ENCODE peak calls at places on chromosomes 1 and 21, in five cellular contexts. H is mammary epithelial cell; M is transverse colon; X is cardiac muscle cell; C is effector memory CD4-positive, alpha-beta T cell. L is an unnamed sample.

GRCh38 chr1:178818416-178818815 is 52.5 kb downstream of the ANGPTL1 start:
- DNase-seq in H (no peak), M (no peak), X (peak; percentile 41), C (no peak), L (no peak)

GRCh38 chr1:23694371-23694770 is 2.8 kb downstream of the RPL11 start:
- DNase-seq in H (no peak), M (no peak), X (no peak), C (no peak), L (no peak)

GRCh38 chr1:32351077-32351858 is 11.0 kb downstream of the FAM229A start:
- DNase-seq in H (peak; percentile 73), M (peak; percentile 96), X (peak; percentile 97), C (peak; percentile 90), L (peak; percentile 65)

GRCh38 chr1:67463298-67463960 is 33.2 kb upstream of the SERBP1 start:
- DNase-seq in H (no peak), M (no peak), X (no peak), C (no peak), L (no peak)

GRCh38 chr21:32412162-32412997 is at the start of gene EVA1C:
- DNase-seq in H (peak; percentile 69), M (peak; percentile 82), X (peak; percentile 76), C (peak; percentile 72), L (no peak)

GRCh38 chr1:87305762-87306161 is 22.9 kb upstream of the LMO4 start:
- DNase-seq in H (no peak), M (no peak), X (peak; percentile 41), C (no peak), L (no peak)

GRCh38 chr1:164611754-164612642 is 53.0 kb downstream of the PBX1 start:
- DNase-seq in H (peak; percentile 92), M (peak; percentile 75), X (peak; percentile 81), C (no peak), L (no peak)

GRCh38 chr1:163422738-163423404 is 101.1 kb downstream of the NUF2 start:
- DNase-seq in H (no peak), M (no peak), X (no peak), C (no peak), L (no peak)

GRCh38 chr1:211951856-211952255 is 83.5 kb downstream of the INTS7 start:
- DNase-seq in H (peak; percentile 95), M (no peak), X (peak; percentile 44), C (no peak), L (peak; percentile 41)

GRCh38 chr1:30034627-30035521 is 688.5 kb downstream of the MATN1 start:
- DNase-seq in H (no peak), M (no peak), X (peak; percentile 8), C (no peak), L (no peak)

GRCh38 chr1:233982827-233983518 is 78.5 kb downstream of the SLC35F3 start:
- DNase-seq in H (peak; percentile 69), M (no peak), X (no peak), C (no peak), L (no peak)

GRCh38 chr1:9289724-9290493 is 2.8 kb upstream of the SPSB1 start:
- DNase-seq in H (peak; percentile 92), M (no peak), X (peak; percentile 92), C (no peak), L (no peak)

GRCh38 chr1:112743174-112744018 is 28.3 kb upstream of the PPM1J start:
- DNase-seq in H (no peak), M (no peak), X (peak; percentile 42), C (no peak), L (no peak)

GRCh38 chr1:24364975-24365678 is 46.0 kb downstream of the GRHL3 start:
- DNase-seq in H (peak; percentile 99), M (no peak), X (peak; percentile 74), C (no peak), L (peak; percentile 83)

GRCh38 chr1:229058716-229059115 is 212.2 kb upstream of the RAB4A start:
- DNase-seq in H (no peak), M (no peak), X (peak; percentile 36), C (no peak), L (no peak)

GRCh38 chr1:151711940-151712339 is 4.7 kb downstream of the CELF3 start:
- DNase-seq in H (no peak), M (no peak), X (no peak), C (no peak), L (no peak)

GRCh38 chr1:25106352-25106751 is 126.0 kb downstream of the SYF2 start:
- DNase-seq in H (no peak), M (no peak), X (no peak), C (no peak), L (no peak)

GRCh38 chr1:12153181-12153785 is 13.5 kb upstream of the TNFRSF1B start:
- DNase-seq in H (no peak), M (peak; percentile 53), X (peak; percentile 77), C (peak; percentile 52), L (no peak)

GRCh38 chr1:19450811-19451564 is 34.4 kb downstream of the CAPZB start:
- DNase-seq in H (peak; percentile 90), M (no peak), X (peak; percentile 93), C (no peak), L (no peak)

GRCh38 chr1:245749053-245749452 is 594.3 kb downstream of the KIF26B start:
- DNase-seq in H (no peak), M (no peak), X (no peak), C (no peak), L (no peak)

GRCh38 chr1:5982276-5982675 is 9.9 kb downstream of the NPHP4 start:
- DNase-seq in H (no peak), M (no peak), X (no peak), C (no peak), L (no peak)

GRCh38 chr1:5978452-5978851 is 13.8 kb downstream of the NPHP4 start:
- DNase-seq in H (no peak), M (no peak), X (no peak), C (no peak), L (no peak)

GRCh38 chr1:5981009-5981380 is 11.2 kb downstream of the NPHP4 start:
- DNase-seq in H (no peak), M (no peak), X (no peak), C (no peak), L (no peak)

GRCh38 chr1:5979536-5980313 is 12.5 kb downstream of the NPHP4 start:
- DNase-seq in H (no peak), M (no peak), X (no peak), C (no peak), L (no peak)

DNA sequence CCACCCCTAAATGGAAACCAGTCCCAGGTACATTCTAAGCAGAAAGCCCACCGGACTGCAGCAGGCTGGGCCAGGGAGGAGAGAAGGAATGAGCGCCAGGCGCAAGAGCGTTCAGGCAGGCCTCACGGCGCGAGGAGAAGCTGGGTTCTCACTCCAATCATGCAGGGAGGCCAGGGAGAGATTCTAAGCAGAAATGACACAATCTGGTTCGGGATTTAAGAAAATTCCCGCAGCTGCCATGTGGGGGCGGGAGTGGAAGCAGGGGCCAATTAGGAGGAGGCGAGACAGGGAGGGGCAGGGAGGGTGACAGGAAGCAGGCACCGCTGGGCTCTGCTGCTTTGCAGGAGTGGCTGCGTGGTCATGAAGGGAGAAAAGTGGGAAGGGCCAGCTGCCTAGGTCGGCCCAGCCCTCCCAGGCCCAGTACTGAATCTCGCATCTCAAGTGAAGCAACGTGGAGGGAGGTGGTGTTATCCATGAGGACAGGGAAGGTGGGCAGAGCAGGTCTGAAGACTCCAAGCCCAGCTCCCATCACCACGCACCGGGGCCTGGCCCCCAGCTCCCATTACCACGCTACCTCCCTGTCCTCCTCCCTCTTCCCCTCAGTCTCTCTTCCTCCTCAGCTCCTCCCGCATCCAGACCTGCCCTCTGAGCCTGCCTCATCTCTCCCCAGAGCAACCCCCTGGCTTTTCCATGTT is 11.8 kb downstream of the NPHP4 start:
- DNase-seq in H (no peak), M (no peak), X (peak; percentile 88), C (no peak), L (no peak)
- H3K4me1 ChIP-seq in H (peaks cover 6% of the 10 kb centered on the region), M (no peaks in the 10 kb centered on the region), X (peaks cover 24% of the 10 kb centered on the region), C (no peaks in the 10 kb centered on the region), L (peaks cover 9% of the 10 kb centered on the region)

GRCh38 chr1:53294557-53294956 is 33.3 kb downstream of the LRP8 start:
- DNase-seq in H (peak; percentile 67), M (no peak), X (peak; percentile 62), C (no peak), L (no peak)
- H3K4me1 ChIP-seq in H (peaks cover 36% of the 10 kb centered on the region), M (peaks cover 25% of the 10 kb centered on the region), X (peaks cover 37% of the 10 kb centered on the region), C (peaks cover 26% of the 10 kb centered on the region), L (peaks cover 10% of the 10 kb centered on the region)

DNA sequence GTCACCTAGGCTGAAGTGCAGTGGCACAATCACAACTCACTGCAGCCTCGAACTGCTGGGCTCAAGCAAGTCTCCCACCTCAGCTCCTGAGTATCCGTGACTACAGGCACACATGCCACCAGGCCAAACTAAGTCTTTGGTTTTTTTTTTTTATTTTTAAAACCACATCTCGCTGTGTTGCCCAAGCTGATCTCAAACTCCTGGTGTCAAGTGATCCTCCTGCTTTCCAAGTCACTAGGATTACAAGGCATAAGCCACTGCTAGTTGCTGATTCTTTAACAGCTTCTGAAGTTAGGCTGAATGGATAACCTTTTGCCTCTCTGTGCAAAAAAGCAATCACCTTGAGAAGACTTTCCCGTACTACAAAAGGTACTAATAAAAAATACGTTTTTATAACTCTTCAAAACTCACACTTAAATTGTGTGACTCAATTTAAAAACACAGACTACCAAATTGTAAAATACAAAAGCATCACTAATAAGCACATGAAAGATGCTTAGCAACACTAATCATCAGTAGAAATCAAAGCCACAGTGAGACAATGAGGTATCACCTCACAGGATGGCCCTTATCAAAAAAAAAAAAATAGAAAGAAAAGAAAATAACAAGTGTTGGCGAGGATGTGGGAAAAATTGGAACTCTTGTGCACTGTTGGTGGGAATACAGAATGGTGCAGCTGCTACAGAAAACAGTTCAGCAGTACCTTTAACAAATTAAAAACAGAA is 40.3 kb downstream of the PTPN14 start:
- DNase-seq in H (no peak), M (no peak), X (no peak), C (no peak), L (no peak)
- H3K4me1 ChIP-seq in H (peaks cover 28% of the 10 kb centered on the region), M (peaks cover 14% of the 10 kb centered on the region), X (no peaks in the 10 kb centered on the region), C (no peaks in the 10 kb centered on the region), L (peaks cover 30% of the 10 kb centered on the region)

DNA sequence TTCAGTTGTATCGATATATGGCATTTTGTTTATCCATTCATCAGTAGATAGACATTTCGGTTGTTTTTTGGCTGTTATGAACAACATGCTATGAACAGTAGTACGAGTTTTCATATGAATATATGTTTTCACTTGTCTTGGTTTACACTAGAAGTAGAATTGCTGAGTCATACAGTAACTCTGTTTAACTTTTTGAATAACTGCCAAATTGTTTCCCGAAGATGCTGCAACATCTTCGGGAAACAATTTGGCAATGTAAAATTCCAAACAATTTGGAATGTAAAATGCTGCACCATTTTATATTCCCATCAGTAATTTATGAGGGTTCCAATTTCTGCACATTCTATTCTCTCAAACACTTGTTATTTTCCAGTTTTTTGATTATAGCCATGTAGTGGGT is 11.5 kb downstream of the PCBP3 start:
- DNase-seq in H (no peak), M (no peak), X (peak; percentile 84), C (no peak), L (no peak)
- H3K4me1 ChIP-seq in H (no peaks in the 10 kb centered on the region), M (no peaks in the 10 kb centered on the region), X (no peaks in the 10 kb centered on the region), C (no peaks in the 10 kb centered on the region), L (no peaks in the 10 kb centered on the region)

DNA sequence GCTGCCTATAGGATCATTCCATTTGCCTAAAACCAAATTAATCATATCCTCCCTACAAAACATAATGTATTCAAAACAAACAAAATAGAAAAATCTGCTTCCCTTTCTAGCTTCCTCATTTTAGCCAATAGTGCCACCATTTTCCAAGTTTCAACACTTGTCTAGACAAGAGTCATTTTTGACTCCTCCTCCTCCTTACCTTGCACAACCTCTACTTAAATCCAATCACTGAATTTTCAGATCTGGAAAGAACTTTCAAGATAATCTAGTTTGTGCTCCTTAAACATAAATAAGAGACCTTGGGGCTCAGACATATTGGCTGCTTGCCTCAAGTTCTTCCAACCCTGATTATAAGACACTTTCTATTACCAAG is 7.4 kb downstream of the STX6 start:
- DNase-seq in H (no peak), M (no peak), X (no peak), C (no peak), L (no peak)
- H3K4me1 ChIP-seq in H (peaks cover 20% of the 10 kb centered on the region), M (no peaks in the 10 kb centered on the region), X (no peaks in the 10 kb centered on the region), C (no peaks in the 10 kb centered on the region), L (peaks cover 13% of the 10 kb centered on the region)

L was measured in keratinocyte.